ENCODE peak calls at places on chromosome 4, in ten cellular contexts. One of them, this sample, is unnamed.

GRCh38 chr4:39047691-39048090 is 14.3 kb upstream of the KLHL5 start:
- DNase-seq in fibroblast of lung: no peak
- DNase-seq in endodermal cell: no peak
- DNase-seq in mesenchymal stem cell: peak; percentile 18
- DNase-seq in small intestine: no peak
- DNase-seq in A673: no peak
- DNase-seq in dorsolateral prefrontal cortex: no peak
- DNase-seq in upper lobe of right lung: no peak
- DNase-seq in cardiac muscle cell: peak; percentile 56
- DNase-seq in kidney: no peak
- DNase-seq in this sample: no peak

GRCh38 chr4:139828966-139829662 is 163.5 kb downstream of the MGST2 start:
- DNase-seq in dorsolateral prefrontal cortex: no peak
- DNase-seq in A673: no peak
- DNase-seq in kidney: no peak
- DNase-seq in cardiac muscle cell: no peak
- DNase-seq in endodermal cell: no peak
- DNase-seq in fibroblast of lung: no peak
- DNase-seq in small intestine: no peak
- DNase-seq in upper lobe of right lung: no peak
- DNase-seq in mesenchymal stem cell: no peak
- DNase-seq in this sample: no peak

GRCh38 chr4:54099287-54099958 is 540 bp upstream of the GSX2 start:
- DNase-seq in A673: no peak
- DNase-seq in cardiac muscle cell: peak; percentile 40
- DNase-seq in dorsolateral prefrontal cortex: no peak
- DNase-seq in endodermal cell: peak; percentile 76
- DNase-seq in mesenchymal stem cell: no peak
- DNase-seq in small intestine: no peak
- DNase-seq in kidney: no peak
- DNase-seq in upper lobe of right lung: no peak
- DNase-seq in fibroblast of lung: peak; percentile 67
- DNase-seq in this sample: no peak

GRCh38 chr4:675036-675804 is 878 bp downstream of the MYL5 start:
- DNase-seq in mesenchymal stem cell: no peak
- DNase-seq in fibroblast of lung: no peak
- DNase-seq in upper lobe of right lung: no peak
- DNase-seq in dorsolateral prefrontal cortex: no peak
- DNase-seq in small intestine: no peak
- DNase-seq in cardiac muscle cell: no peak
- DNase-seq in endodermal cell: no peak
- DNase-seq in kidney: peak; percentile 84
- DNase-seq in A673: no peak
- DNase-seq in this sample: no peak

GRCh38 chr4:133759428-133759827 is 442.2 kb downstream of the PABPC4L start:
- DNase-seq in upper lobe of right lung: no peak
- DNase-seq in fibroblast of lung: no peak
- DNase-seq in cardiac muscle cell: no peak
- DNase-seq in dorsolateral prefrontal cortex: no peak
- DNase-seq in A673: no peak
- DNase-seq in small intestine: no peak
- DNase-seq in mesenchymal stem cell: no peak
- DNase-seq in kidney: peak; percentile 38
- DNase-seq in endodermal cell: peak; percentile 78
- DNase-seq in this sample: no peak

GRCh38 chr4:1246901-1247810 is 1.8 kb downstream of the CTBP1 start:
- DNase-seq in dorsolateral prefrontal cortex: no peak
- DNase-seq in fibroblast of lung: no peak
- DNase-seq in upper lobe of right lung: peak; percentile 70
- DNase-seq in mesenchymal stem cell: no peak
- DNase-seq in cardiac muscle cell: no peak
- DNase-seq in small intestine: no peak
- DNase-seq in endodermal cell: peak; percentile 58
- DNase-seq in A673: peak; percentile 37
- DNase-seq in kidney: peak; percentile 79
- DNase-seq in this sample: no peak

GRCh38 chr4:15756361-15756861 is 21.7 kb upstream of the CD38 start:
- DNase-seq in small intestine: peak; percentile 63
- DNase-seq in upper lobe of right lung: no peak
- DNase-seq in dorsolateral prefrontal cortex: no peak
- DNase-seq in endodermal cell: no peak
- DNase-seq in A673: no peak
- DNase-seq in mesenchymal stem cell: peak; percentile 80
- DNase-seq in kidney: no peak
- DNase-seq in fibroblast of lung: peak; percentile 72
- DNase-seq in cardiac muscle cell: peak; percentile 44
- DNase-seq in this sample: peak; percentile 57

GRCh38 chr4:75180790-75181776 is 248.2 kb downstream of the PARM1 start:
- DNase-seq in fibroblast of lung: no peak
- DNase-seq in kidney: no peak
- DNase-seq in A673: no peak
- DNase-seq in small intestine: peak; percentile 64
- DNase-seq in mesenchymal stem cell: peak; percentile 63
- DNase-seq in dorsolateral prefrontal cortex: no peak
- DNase-seq in cardiac muscle cell: peak; percentile 2
- DNase-seq in endodermal cell: peak; percentile 65
- DNase-seq in upper lobe of right lung: no peak
- DNase-seq in this sample: no peak

GRCh38 chr4:62670509-62670908 is 1470.4 kb downstream of the ADGRL3 start:
- DNase-seq in endodermal cell: no peak
- DNase-seq in A673: no peak
- DNase-seq in fibroblast of lung: peak; percentile 20
- DNase-seq in upper lobe of right lung: no peak
- DNase-seq in dorsolateral prefrontal cortex: no peak
- DNase-seq in mesenchymal stem cell: peak; percentile 18
- DNase-seq in small intestine: no peak
- DNase-seq in kidney: no peak
- DNase-seq in cardiac muscle cell: no peak
- DNase-seq in this sample: no peak

GRCh38 chr4:164866817-164867490 is 10.0 kb upstream of the APELA start:
- DNase-seq in mesenchymal stem cell: no peak
- DNase-seq in small intestine: no peak
- DNase-seq in fibroblast of lung: no peak
- DNase-seq in cardiac muscle cell: no peak
- DNase-seq in kidney: no peak
- DNase-seq in A673: peak; percentile 78
- DNase-seq in dorsolateral prefrontal cortex: no peak
- DNase-seq in endodermal cell: peak; percentile 80
- DNase-seq in upper lobe of right lung: no peak
- DNase-seq in this sample: no peak

GRCh38 chr4:17809667-17810066 is 890 bp downstream of the DCAF16 start:
- DNase-seq in fibroblast of lung: no peak
- DNase-seq in dorsolateral prefrontal cortex: no peak
- DNase-seq in upper lobe of right lung: no peak
- DNase-seq in kidney: no peak
- DNase-seq in mesenchymal stem cell: no peak
- DNase-seq in cardiac muscle cell: no peak
- DNase-seq in small intestine: peak; percentile 9
- DNase-seq in endodermal cell: no peak
- DNase-seq in A673: no peak
- DNase-seq in this sample: no peak

GRCh38 chr4:140691369-140691768 is 64.8 kb downstream of the TBC1D9 start:
- DNase-seq in A673: no peak
- DNase-seq in upper lobe of right lung: no peak
- DNase-seq in endodermal cell: no peak
- DNase-seq in cardiac muscle cell: peak; percentile 82
- DNase-seq in small intestine: no peak
- DNase-seq in mesenchymal stem cell: peak; percentile 44
- DNase-seq in fibroblast of lung: peak; percentile 30
- DNase-seq in kidney: no peak
- DNase-seq in dorsolateral prefrontal cortex: no peak
- DNase-seq in this sample: peak; percentile 22

GRCh38 chr4:169993531-169993930 is 32.7 kb downstream of the MFAP3L start:
- DNase-seq in A673: no peak
- DNase-seq in small intestine: no peak
- DNase-seq in dorsolateral prefrontal cortex: peak; percentile 35
- DNase-seq in fibroblast of lung: no peak
- DNase-seq in upper lobe of right lung: no peak
- DNase-seq in endodermal cell: no peak
- DNase-seq in cardiac muscle cell: no peak
- DNase-seq in kidney: no peak
- DNase-seq in mesenchymal stem cell: no peak
- DNase-seq in this sample: no peak

GRCh38 chr4:48937033-48937432 is 30.5 kb upstream of the OCIAD2 start:
- DNase-seq in A673: no peak
- DNase-seq in dorsolateral prefrontal cortex: no peak
- DNase-seq in small intestine: no peak
- DNase-seq in mesenchymal stem cell: no peak
- DNase-seq in kidney: no peak
- DNase-seq in upper lobe of right lung: no peak
- DNase-seq in cardiac muscle cell: no peak
- DNase-seq in fibroblast of lung: no peak
- DNase-seq in endodermal cell: no peak
- DNase-seq in this sample: no peak

GRCh38 chr4:106238819-106239420 is 77.1 kb downstream of the TBCK start:
- DNase-seq in dorsolateral prefrontal cortex: no peak
- DNase-seq in fibroblast of lung: peak; percentile 13
- DNase-seq in kidney: no peak
- DNase-seq in A673: peak; percentile 68
- DNase-seq in small intestine: peak; percentile 70
- DNase-seq in cardiac muscle cell: peak; percentile 61
- DNase-seq in endodermal cell: peak; percentile 75
- DNase-seq in upper lobe of right lung: no peak
- DNase-seq in mesenchymal stem cell: peak; percentile 60
- DNase-seq in this sample: no peak

GRCh38 chr4:11710484-11710883 is 281.8 kb upstream of the HS3ST1 start:
- DNase-seq in upper lobe of right lung: no peak
- DNase-seq in dorsolateral prefrontal cortex: no peak
- DNase-seq in cardiac muscle cell: no peak
- DNase-seq in kidney: no peak
- DNase-seq in A673: no peak
- DNase-seq in endodermal cell: no peak
- DNase-seq in small intestine: no peak
- DNase-seq in mesenchymal stem cell: peak; percentile 75
- DNase-seq in fibroblast of lung: peak; percentile 78
- DNase-seq in this sample: no peak

GRCh38 chr4:124432500-124432899 is 280.0 kb downstream of the ANKRD50 start:
- DNase-seq in endodermal cell: no peak
- DNase-seq in kidney: no peak
- DNase-seq in A673: peak; percentile 27
- DNase-seq in small intestine: peak; percentile 89
- DNase-seq in upper lobe of right lung: no peak
- DNase-seq in cardiac muscle cell: peak; percentile 42
- DNase-seq in dorsolateral prefrontal cortex: no peak
- DNase-seq in mesenchymal stem cell: no peak
- DNase-seq in fibroblast of lung: peak; percentile 77
- DNase-seq in this sample: no peak

GRCh38 chr4:83067058-83067639 is 32.2 kb downstream of the COPS4 start:
- DNase-seq in mesenchymal stem cell: no peak
- DNase-seq in cardiac muscle cell: no peak
- DNase-seq in endodermal cell: no peak
- DNase-seq in dorsolateral prefrontal cortex: no peak
- DNase-seq in fibroblast of lung: no peak
- DNase-seq in A673: no peak
- DNase-seq in small intestine: no peak
- DNase-seq in upper lobe of right lung: no peak
- DNase-seq in kidney: no peak
- DNase-seq in this sample: no peak

GRCh38 chr4:88244821-88245579 is 39.4 kb downstream of the PPM1K start:
- DNase-seq in endodermal cell: no peak
- DNase-seq in fibroblast of lung: no peak
- DNase-seq in A673: no peak
- DNase-seq in upper lobe of right lung: no peak
- DNase-seq in kidney: no peak
- DNase-seq in dorsolateral prefrontal cortex: no peak
- DNase-seq in mesenchymal stem cell: no peak
- DNase-seq in cardiac muscle cell: no peak
- DNase-seq in small intestine: no peak
- DNase-seq in this sample: no peak

GRCh38 chr4:183321516-183321915 is 710 bp downstream of the CLDN24 start:
- DNase-seq in dorsolateral prefrontal cortex: no peak
- DNase-seq in upper lobe of right lung: no peak
- DNase-seq in endodermal cell: no peak
- DNase-seq in mesenchymal stem cell: no peak
- DNase-seq in fibroblast of lung: no peak
- DNase-seq in cardiac muscle cell: no peak
- DNase-seq in small intestine: no peak
- DNase-seq in kidney: no peak
- DNase-seq in A673: no peak
- DNase-seq in this sample: no peak
- H3K27ac ChIP-seq in dorsolateral prefrontal cortex: no peak overlapping the region
- H3K27ac ChIP-seq in upper lobe of right lung: no peak overlapping the region
- H3K27ac ChIP-seq in endodermal cell: no peak overlapping the region
- H3K27ac ChIP-seq in mesenchymal stem cell: no peak overlapping the region
- H3K27ac ChIP-seq in fibroblast of lung: no peak overlapping the region
- H3K27ac ChIP-seq in cardiac muscle cell: no peak overlapping the region
- H3K27ac ChIP-seq in small intestine: no peak overlapping the region
- H3K27ac ChIP-seq in kidney: no peak overlapping the region
- H3K27ac ChIP-seq in A673: no peak overlapping the region
- H3K27ac ChIP-seq in this sample: no peak overlapping the region

DNA sequence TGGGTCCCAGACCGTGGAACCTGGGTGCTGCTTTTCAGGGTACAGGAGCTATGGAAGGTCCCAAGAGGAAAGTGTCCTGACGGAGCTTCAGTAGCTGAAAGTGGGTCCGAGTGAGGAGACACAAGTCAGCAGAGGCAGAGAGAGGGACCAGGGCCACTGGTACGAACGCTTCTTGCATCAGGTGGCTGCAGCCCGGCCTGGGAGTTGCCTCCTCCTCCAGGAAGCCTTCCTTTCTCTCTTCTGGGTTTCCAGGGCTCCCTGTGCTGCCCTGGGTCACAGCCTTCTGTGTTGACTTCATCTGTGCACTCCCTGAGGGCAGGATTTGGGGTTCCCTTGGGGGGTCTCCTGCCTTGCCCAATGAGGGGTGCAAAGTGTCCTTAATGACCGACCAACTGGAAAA is 94.5 kb downstream of the SORCS2 start:
- DNase-seq in mesenchymal stem cell: no peak
- DNase-seq in A673: no peak
- DNase-seq in kidney: no peak
- DNase-seq in cardiac muscle cell: no peak
- DNase-seq in dorsolateral prefrontal cortex: no peak
- DNase-seq in upper lobe of right lung: no peak
- DNase-seq in small intestine: no peak
- DNase-seq in endodermal cell: no peak
- DNase-seq in fibroblast of lung: no peak
- DNase-seq in this sample: no peak
- H3K27ac ChIP-seq in mesenchymal stem cell: no peak overlapping the region
- H3K27ac ChIP-seq in A673: no peak overlapping the region
- H3K27ac ChIP-seq in kidney: no peak overlapping the region
- H3K27ac ChIP-seq in cardiac muscle cell: no peak overlapping the region
- H3K27ac ChIP-seq in dorsolateral prefrontal cortex: peak overlapping the region; percentile 76
- H3K27ac ChIP-seq in upper lobe of right lung: no peak overlapping the region
- H3K27ac ChIP-seq in small intestine: no peak overlapping the region
- H3K27ac ChIP-seq in endodermal cell: no peak overlapping the region
- H3K27ac ChIP-seq in fibroblast of lung: no peak overlapping the region
- H3K27ac ChIP-seq in this sample: no peak overlapping the region

GRCh38 chr4:182339246-182339645 is 96.0 kb downstream of the TENM3 start:
- DNase-seq in A673: no peak
- DNase-seq in dorsolateral prefrontal cortex: no peak
- DNase-seq in upper lobe of right lung: no peak
- DNase-seq in mesenchymal stem cell: no peak
- DNase-seq in fibroblast of lung: no peak
- DNase-seq in kidney: no peak
- DNase-seq in cardiac muscle cell: no peak
- DNase-seq in small intestine: peak; percentile 7
- DNase-seq in endodermal cell: peak; percentile 86
- DNase-seq in this sample: peak; percentile 24
- H3K27ac ChIP-seq in A673: no peak overlapping the region
- H3K27ac ChIP-seq in dorsolateral prefrontal cortex: no peak overlapping the region
- H3K27ac ChIP-seq in upper lobe of right lung: no peak overlapping the region
- H3K27ac ChIP-seq in mesenchymal stem cell: peak overlapping the region; percentile 65
- H3K27ac ChIP-seq in fibroblast of lung: no peak overlapping the region
- H3K27ac ChIP-seq in kidney: no peak overlapping the region
- H3K27ac ChIP-seq in cardiac muscle cell: no peak overlapping the region
- H3K27ac ChIP-seq in small intestine: no peak overlapping the region
- H3K27ac ChIP-seq in endodermal cell: no peak overlapping the region
- H3K27ac ChIP-seq in this sample: no peak overlapping the region

GRCh38 chr4:52106142-52106541 is 55.0 kb downstream of the SPATA18 start:
- DNase-seq in small intestine: no peak
- DNase-seq in cardiac muscle cell: no peak
- DNase-seq in upper lobe of right lung: no peak
- DNase-seq in endodermal cell: no peak
- DNase-seq in mesenchymal stem cell: peak; percentile 10
- DNase-seq in kidney: no peak
- DNase-seq in A673: peak; percentile 38
- DNase-seq in dorsolateral prefrontal cortex: no peak
- DNase-seq in fibroblast of lung: no peak
- DNase-seq in this sample: no peak
- H3K27ac ChIP-seq in small intestine: no peak overlapping the region
- H3K27ac ChIP-seq in cardiac muscle cell: no peak overlapping the region
- H3K27ac ChIP-seq in upper lobe of right lung: no peak overlapping the region
- H3K27ac ChIP-seq in endodermal cell: peak overlapping the region; percentile 27
- H3K27ac ChIP-seq in mesenchymal stem cell: no peak overlapping the region
- H3K27ac ChIP-seq in kidney: no peak overlapping the region
- H3K27ac ChIP-seq in A673: peak overlapping the region; percentile 45
- H3K27ac ChIP-seq in dorsolateral prefrontal cortex: no peak overlapping the region
- H3K27ac ChIP-seq in fibroblast of lung: no peak overlapping the region
- H3K27ac ChIP-seq in this sample: no peak overlapping the region